ENCODE peak calls at places on chromosomes 1 and 21, in seven cellular contexts. Q is GM12878, C is SK-N-SH, E is HepG2, J is K562, U is GM12891, H is H1. D is an unnamed sample.

GRCh38 chr21:41217656-41218380 is 49.9 kb downstream of the BACE2 start:
- DNase-seq in U (no peak), C (no peak), J (peak; percentile 42), H (no peak), E (no peak), Q (no peak), D (no peak)

GRCh38 chr1:100187912-100188311 is 9.9 kb upstream of the LRRC39 start:
- DNase-seq in C (no peak), J (no peak), H (no peak), E (peak; percentile 17), U (no peak), Q (no peak), D (no peak)

GRCh38 chr1:221598122-221598521 is 143.8 kb downstream of the DUSP10 start:
- DNase-seq in J (no peak), C (no peak), E (no peak), Q (no peak), H (no peak), U (no peak), D (no peak)

GRCh38 chr21:34695434-34695833 is 26.6 kb downstream of the CLIC6 start:
- DNase-seq in E (no peak), C (no peak), H (no peak), U (peak; percentile 25), J (no peak), Q (peak; percentile 75), D (no peak)

GRCh38 chr1:24903011-24903461 is 27.0 kb downstream of the RUNX3 start:
- DNase-seq in H (peak; percentile 39), J (no peak), Q (no peak), C (no peak), E (no peak), U (no peak), D (peak; percentile 19)

GRCh38 chr1:147851149-147851548 is 51.4 kb upstream of the GJA8 start:
- DNase-seq in H (no peak), E (peak; percentile 80), U (no peak), J (peak; percentile 65), Q (no peak), C (no peak), D (no peak)

GRCh38 chr1:246113555-246114095 is 393.5 kb downstream of the SMYD3 start:
- DNase-seq in C (peak; percentile 44), H (no peak), J (peak; percentile 82), U (no peak), E (no peak), Q (no peak), D (no peak)

GRCh38 chr1:200328379-200328778 is 81.5 kb downstream of the ZNF281 start:
- DNase-seq in J (no peak), U (no peak), Q (no peak), H (no peak), E (no peak), C (no peak), D (no peak)

GRCh38 chr1:58293388-58293787 is 253.1 kb downstream of the OMA1 start:
- DNase-seq in J (no peak), H (no peak), Q (no peak), E (no peak), C (no peak), U (no peak), D (no peak)

GRCh38 chr1:107750364-107750959 is 214.5 kb downstream of the VAV3 start:
- DNase-seq in J (peak; percentile 77), H (peak; percentile 80), C (peak; percentile 60), U (no peak), Q (peak; percentile 19), E (peak; percentile 65), D (no peak)

GRCh38 chr1:157399984-157400382 is 152.3 kb downstream of the FCRL5 start:
- DNase-seq in J (peak; percentile 10), U (no peak), H (no peak), C (no peak), Q (no peak), E (peak; percentile 10), D (no peak)

GRCh38 chr1:210516092-210516491 is 187.4 kb downstream of the HHAT start:
- DNase-seq in U (no peak), E (no peak), Q (no peak), C (no peak), J (no peak), H (no peak), D (no peak)

GRCh38 chr1:23720256-23720995 is 22.8 kb upstream of the ELOA start:
- DNase-seq in Q (peak; percentile 92), U (no peak), E (no peak), H (no peak), C (no peak), J (no peak), D (no peak)

GRCh38 chr1:155794605-155795265 is 62.3 kb downstream of the GON4L start:
- DNase-seq in Q (no peak), H (no peak), E (no peak), C (no peak), U (no peak), J (no peak), D (no peak)

GRCh38 chr1:95233321-95233736 is 681 bp upstream of the RWDD3 start:
- DNase-seq in H (peak; percentile 59), Q (no peak), J (peak; percentile 22), E (peak; percentile 68), U (no peak), C (peak; percentile 12), D (no peak)

GRCh38 chr21:37527716-37528115 is 161.1 kb downstream of the DYRK1A start:
- DNase-seq in Q (no peak), E (no peak), C (no peak), H (no peak), J (no peak), U (no peak), D (no peak)

GRCh38 chr1:50080904-50081586 is 27.7 kb upstream of the ELAVL4 start:
- DNase-seq in H (peak; percentile 48), E (peak; percentile 5), U (no peak), C (peak; percentile 27), Q (no peak), J (peak; percentile 6), D (no peak)

GRCh38 chr1:207316141-207316540 is 5.3 kb upstream of the CD55 start:
- DNase-seq in H (no peak), C (no peak), U (no peak), Q (no peak), E (no peak), J (no peak), D (no peak)

GRCh38 chr21:25371831-25372434 is 235.3 kb downstream of the MRPL39 start:
- DNase-seq in J (no peak), E (no peak), C (no peak), U (no peak), Q (no peak), H (no peak), D (no peak)

GRCh38 chr1:17009706-17010105 is 2.0 kb downstream of the ATP13A2 start:
- DNase-seq in C (peak; percentile 36), E (peak; percentile 27), U (no peak), H (no peak), J (peak; percentile 18), Q (no peak), D (no peak)
- TF ChIP-seq TAF1 in C (no peak), E (no peak), U (no peak), H (no peak), J (no peak), Q (no peak), D (no peak)

GRCh38 chr1:111884772-111885443 is 104.6 kb downstream of the KCND3 start:
- DNase-seq in C (no peak), J (no peak), H (no peak), E (no peak), U (no peak), Q (no peak), D (no peak)
- TF ChIP-seq POLR2AphosphoS5 in C (no peak), J (no peak), H (no peak), E (no peak), U (no peak), Q (no peak), D (no peak)

DNA sequence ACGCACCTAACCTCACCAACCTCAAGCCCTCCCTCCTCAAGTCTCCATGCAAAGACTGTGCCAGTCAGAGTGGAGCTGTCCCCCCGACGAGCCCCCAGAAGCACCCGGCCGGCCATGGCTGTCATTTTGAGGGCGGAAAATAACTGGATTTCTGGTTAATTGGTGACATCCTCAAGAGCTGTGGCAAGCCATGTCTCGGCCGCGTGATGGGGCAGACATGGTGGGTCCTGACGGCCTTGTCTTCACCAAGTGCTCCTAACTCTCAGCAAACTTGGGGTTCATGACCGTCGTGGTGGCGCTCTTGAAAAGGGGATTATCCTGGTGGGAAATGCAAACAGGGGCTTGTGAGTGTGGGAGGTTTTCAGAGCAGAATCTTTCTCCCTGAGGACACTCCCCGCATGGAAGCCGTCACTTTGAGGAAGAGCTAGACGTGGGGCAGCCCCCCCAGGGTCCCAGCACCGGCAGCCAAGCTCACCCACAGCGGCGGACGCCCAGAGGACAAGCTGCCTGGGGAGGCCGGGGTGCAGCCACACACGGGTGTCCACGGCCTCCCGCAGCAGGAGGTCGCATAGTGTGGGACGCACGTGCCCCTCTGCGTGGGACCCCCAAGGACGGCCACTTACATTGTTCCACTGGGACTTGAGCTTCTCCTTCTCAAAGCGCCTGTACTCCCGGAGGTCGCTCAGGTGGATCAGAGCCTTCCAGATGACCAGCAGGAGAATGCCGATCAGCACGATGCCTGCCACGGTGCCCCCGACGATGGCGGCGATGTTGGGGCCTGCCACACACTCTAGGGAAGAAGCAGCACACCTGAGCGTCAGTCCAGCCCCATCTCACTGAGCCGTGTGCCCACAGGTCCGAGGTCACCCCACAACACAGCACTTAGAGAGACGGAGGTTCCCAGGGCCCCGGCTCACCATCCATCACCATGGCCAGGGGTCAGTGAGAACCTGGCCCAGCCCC is 12.9 kb upstream of the PTTG1IP start:
- DNase-seq in E (no peak), C (no peak), J (no peak), U (no peak), H (no peak), Q (no peak), D (no peak)
- TF ChIP-seq TAF1 in E (no peak), C (no peak), J (no peak), U (no peak), H (no peak), Q (no peak), D (no peak)

DNA sequence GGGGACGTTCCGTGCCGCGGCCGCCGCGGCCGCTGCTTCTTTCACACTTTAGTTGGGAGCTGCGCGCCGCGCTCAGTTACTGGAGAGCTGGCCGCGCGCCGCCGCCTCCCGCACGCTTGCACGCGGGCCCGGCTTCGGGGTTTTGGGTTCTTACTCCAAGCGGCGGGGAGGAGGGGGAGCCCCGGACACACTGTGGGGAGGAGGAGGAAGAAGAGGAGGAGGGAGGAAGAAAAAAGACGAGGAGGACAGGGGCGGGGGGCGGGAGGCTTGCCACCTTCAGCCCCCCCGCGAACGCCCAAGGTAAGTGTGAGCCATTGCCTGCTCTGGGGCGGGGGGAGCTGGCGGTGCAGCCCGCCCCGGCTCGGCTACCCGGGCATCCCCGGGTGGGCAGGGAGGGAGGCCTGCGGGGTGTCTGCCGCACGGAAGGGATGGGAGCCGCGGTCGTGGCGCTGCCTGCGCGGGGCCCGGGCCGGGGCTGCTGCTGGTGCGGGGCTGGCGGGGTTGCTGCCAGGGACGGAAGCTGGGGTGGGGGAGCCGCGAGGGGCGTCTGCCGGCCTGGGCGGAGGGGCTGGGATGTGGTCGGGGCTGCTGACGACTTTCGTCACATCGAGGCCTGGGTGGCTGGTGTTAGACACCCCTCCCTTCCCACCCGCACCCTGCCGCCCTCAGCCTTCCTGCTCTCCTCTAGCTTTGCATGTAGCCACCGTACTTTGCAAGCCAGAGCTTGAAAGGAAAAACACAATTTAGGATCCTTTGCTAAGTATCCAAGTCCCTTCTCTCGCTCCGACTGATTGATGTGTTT is 441 bp downstream of the C1orf21 start:
- DNase-seq in C (peak; percentile 79), Q (no peak), E (no peak), H (peak; percentile 67), U (peak; percentile 22), J (no peak), D (peak; percentile 13)
- TF ChIP-seq POLR2AphosphoS5 in C (peak; percentile 26), Q (no peak), E (no peak), H (no peak), U (no peak), J (no peak), D (no peak)

D was measured in GM12892.